ENCODE peak calls at places on chromosomes 1 and 21, in six cellular contexts. I is stomach, W is IMR-90, E is endodermal cell, F is cardiac muscle cell, O is mammary epithelial cell. Q is an unnamed sample.

GRCh38 chr1:61131716-61132115 is 49.4 kb downstream of the NFIA start:
- DNase-seq in I (no peak), W (peak), E (no peak), F (no peak), O (no peak), Q (peak)

GRCh38 chr1:56285554-56286402 is 293.6 kb downstream of the PLPP3 start:
- DNase-seq in I (no peak), W (no peak), E (no peak), F (no peak), O (no peak), Q (peak)

GRCh38 chr1:180155202-180155682 is 573 bp downstream of the QSOX1 start:
- DNase-seq in I (no peak), W (no peak), E (peak), F (no peak), O (no peak), Q (no peak)

GRCh38 chr1:6783221-6783620 is 2.0 kb upstream of the CAMTA1 start:
- DNase-seq in I (no peak), W (no peak), E (no peak), F (no peak), O (peak), Q (no peak)

GRCh38 chr1:31739281-31739853 is 24.8 kb downstream of the ADGRB2 start:
- DNase-seq in I (no peak), W (no peak), E (peak), F (no peak), O (no peak), Q (no peak)

GRCh38 chr1:215397843-215398242 is 169.3 kb upstream of the KCTD3 start:
- DNase-seq in I (no peak), W (no peak), E (no peak), F (no peak), O (no peak), Q (no peak)

GRCh38 chr1:183989078-183989577 is 48.4 kb downstream of the COLGALT2 start:
- DNase-seq in I (no peak), W (peak), E (no peak), F (no peak), O (peak), Q (peak)

GRCh38 chr1:43430831-43431230 is 22.9 kb downstream of the HYI start:
- DNase-seq in I (no peak), W (no peak), E (no peak), F (no peak), O (no peak), Q (no peak)

GRCh38 chr1:171748651-171749050 is 6.8 kb upstream of the VAMP4 start:
- DNase-seq in I (no peak), W (no peak), E (no peak), F (no peak), O (peak), Q (no peak)

GRCh38 chr1:51535006-51535592 is 16.0 kb upstream of the EPS15 start:
- DNase-seq in I (peak), W (peak), E (peak), F (peak), O (peak), Q (peak)

GRCh38 chr1:145758116-145758515 is 38.8 kb downstream of the CD160 start:
- DNase-seq in I (no peak), W (no peak), E (no peak), F (no peak), O (no peak), Q (no peak)

GRCh38 chr1:54442185-54442584 is 36.0 kb upstream of the SSBP3 start:
- DNase-seq in I (no peak), W (no peak), E (no peak), F (no peak), O (no peak), Q (no peak)

GRCh38 chr21:21715286-21715969 is 717.2 kb downstream of the NCAM2 start:
- DNase-seq in I (no peak), W (peak), E (no peak), F (no peak), O (no peak), Q (peak)

GRCh38 chr21:42195378-42196031 is 23.4 kb upstream of the ABCG1 start:
- DNase-seq in I (no peak), W (peak), E (no peak), F (no peak), O (no peak), Q (peak)

GRCh38 chr1:224432672-224433040 is 1.9 kb downstream of the WDR26 start:
- DNase-seq in I (no peak), W (no peak), E (no peak), F (peak), O (peak), Q (peak)

GRCh38 chr1:224432141-224432540 is 2.5 kb downstream of the WDR26 start:
- DNase-seq in I (no peak), W (no peak), E (no peak), F (no peak), O (no peak), Q (peak)

GRCh38 chr1:224433041-224433670 is 1.4 kb downstream of the WDR26 start:
- DNase-seq in I (no peak), W (no peak), E (peak), F (peak), O (peak), Q (peak)

GRCh38 chr1:224430511-224431113 is 4.0 kb downstream of the WDR26 start:
- DNase-seq in I (no peak), W (peak), E (no peak), F (no peak), O (peak), Q (peak)

GRCh38 chr1:224431726-224432125 is 2.9 kb downstream of the WDR26 start:
- DNase-seq in I (no peak), W (no peak), E (no peak), F (no peak), O (no peak), Q (no peak)
- H3K4me3 ChIP-seq in I (peak), W (peak), E (peak), F (peak), O (peak), Q (peak)

GRCh38 chr1:9615316-9616063 is 26.8 kb downstream of the TMEM201 start:
- DNase-seq in I (peak), W (peak), E (peak), F (peak), O (peak), Q (peak)
- TF ChIP-seq CTCF in I (no peak), W (peak), E (peak), F (peak), O (peak), Q (peak)

GRCh38 chr1:110722835-110723234 is 48.1 kb upstream of the KCNA3 start:
- DNase-seq in I (no peak), W (no peak), E (no peak), F (no peak), O (no peak), Q (no peak)

GRCh38 chr1:110728388-110728787 is 53.6 kb upstream of the KCNA3 start:
- DNase-seq in I (no peak), W (no peak), E (no peak), F (no peak), O (no peak), Q (no peak)

GRCh38 chr1:110726755-110727154 is 52.0 kb upstream of the KCNA3 start:
- DNase-seq in I (no peak), W (no peak), E (no peak), F (no peak), O (no peak), Q (no peak)
- H3K4me3 ChIP-seq in I (no peak), W (no peak), E (no peak), F (no peak), O (no peak), Q (no peak)

DNA sequence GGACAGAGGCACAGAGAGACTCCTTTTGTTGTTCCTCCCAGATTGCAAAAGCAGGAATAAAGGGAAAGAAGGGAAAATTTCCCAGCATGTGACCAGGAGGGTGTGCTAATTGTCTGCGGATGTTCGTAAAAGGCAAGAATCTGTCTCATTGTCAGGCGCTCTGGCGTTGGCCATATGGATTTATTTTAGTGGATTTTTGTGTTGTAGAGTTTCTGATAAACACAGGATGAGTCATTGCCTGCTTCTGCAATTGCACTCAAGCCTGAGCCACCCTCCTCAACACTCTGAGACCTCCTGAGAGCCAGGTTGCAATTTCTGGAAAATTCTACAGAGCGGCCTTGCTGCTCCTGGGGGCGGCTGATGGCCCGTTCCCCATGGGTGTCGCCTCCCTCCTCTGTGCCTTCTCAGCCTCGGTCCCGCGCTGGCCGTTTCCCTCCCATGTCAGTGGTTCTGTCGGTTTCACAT is 227.7 kb downstream of the KAZN start:
- DNase-seq in I (no peak), W (peak), E (no peak), F (no peak), O (no peak), Q (peak)
- TF ChIP-seq CTCF in I (no peak), W (peak), E (no peak), F (no peak), O (no peak), Q (no peak)